ENCODE peak calls at places on chromosome 3, in ten cellular contexts. J is iPS DF 6.9; A is lung; X is uterus; B is sigmoid colon; S is K562; Z is CD8-positive, alpha-beta memory T cell; D is body of pancreas; Y is adrenal gland; O is heart left ventricle. N is an unnamed sample. For H3K4me1, the result is how much of the 10 kb centered on the place peaks cover.

GRCh38 chr3:59451800-59452741 is 402.2 kb upstream of the CFAP20DC start:
- DNase-seq in J (no peak), A (no peak), X (no peak), B (no peak), S (no peak), Z (no peak), D (no peak), Y (no peak), O (no peak), N (no peak)

GRCh38 chr3:63352008-63352279 is 73.8 kb downstream of the SYNPR start:
- DNase-seq in J (no peak), A (no peak), X (no peak), B (no peak), S (no peak), Z (no peak), D (no peak), Y (no peak), O (no peak), N (peak)

GRCh38 chr3:133574260-133574881 is 885 bp downstream of the CDV3 start:
- DNase-seq in J (no peak), A (peak), X (peak), B (peak), S (peak), Z (peak), D (peak), Y (peak), O (peak), N (peak)

GRCh38 chr3:55235416-55235815 is 251.7 kb downstream of the WNT5A start:
- DNase-seq in J (no peak), A (no peak), X (no peak), B (no peak), S (no peak), Z (no peak), D (no peak), Y (no peak), O (no peak), N (no peak)

GRCh38 chr3:65412591-65412990 is 626.1 kb downstream of the MAGI1 start:
- DNase-seq in J (no peak), A (no peak), X (peak), B (peak), S (peak), Z (no peak), D (peak), Y (peak), O (peak), N (peak)

GRCh38 chr3:108698461-108698860 is 58.7 kb downstream of the RETNLB start:
- DNase-seq in J (no peak), A (no peak), X (no peak), B (no peak), S (no peak), Z (no peak), D (no peak), Y (no peak), O (no peak), N (no peak)

GRCh38 chr3:48429416-48430358 is at the start of gene PLXNB1:
- DNase-seq in J (peak), A (peak), X (peak), B (peak), S (peak), Z (peak), D (peak), Y (peak), O (peak), N (peak)

GRCh38 chr3:166554006-166554405 is 716.8 kb upstream of the BCHE start:
- DNase-seq in J (no peak), A (no peak), X (no peak), B (no peak), S (no peak), Z (no peak), D (no peak), Y (no peak), O (no peak), N (no peak)

GRCh38 chr3:64806668-64807067 is 118.9 kb upstream of the ADAMTS9 start:
- DNase-seq in J (no peak), A (no peak), X (no peak), B (no peak), S (no peak), Z (no peak), D (no peak), Y (no peak), O (no peak), N (no peak)

GRCh38 chr3:126753191-126754160 is 49.4 kb downstream of the CHCHD6 start:
- DNase-seq in J (no peak), A (peak), X (no peak), B (no peak), S (no peak), Z (no peak), D (no peak), Y (no peak), O (no peak), N (no peak)
- H3K4me1 ChIP-seq in J (under half), A (under half), X (under half), B (under half), S (under half), Z (under half), D (under half), Y (under half), O (under half), N (under half)

DNA sequence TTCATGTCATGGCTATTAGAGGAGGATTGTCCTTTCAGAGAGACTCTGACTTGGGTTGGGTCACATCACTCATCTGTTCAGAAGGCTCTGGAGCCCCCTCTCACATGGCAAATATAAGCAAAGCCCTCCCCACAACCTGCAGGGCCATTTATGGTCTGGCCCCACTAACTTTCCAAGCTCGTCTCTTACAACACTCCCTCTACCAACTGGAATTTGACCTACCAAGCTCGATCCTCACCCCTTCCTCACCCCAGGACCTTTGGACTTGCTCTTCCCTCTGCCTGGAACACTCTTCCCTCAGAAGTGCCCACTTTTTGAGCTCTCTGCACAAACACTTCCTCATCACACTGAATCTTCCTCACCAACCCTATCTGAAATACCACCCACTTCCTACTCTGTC is 14.2 kb upstream of the PXYLP1 start:
- DNase-seq in J (no peak), A (no peak), X (no peak), B (no peak), S (no peak), Z (no peak), D (no peak), Y (no peak), O (no peak), N (no peak)
- H3K27ac ChIP-seq in J (no peak), A (no peak), X (no peak), B (no peak), S (no peak), Z (no peak), D (no peak), Y (no peak), O (no peak), N (no peak)

GRCh38 chr3:71310595-71311319 is 272.8 kb downstream of the FOXP1 start:
- DNase-seq in J (no peak), A (no peak), X (no peak), B (peak), S (no peak), Z (no peak), D (no peak), Y (no peak), O (peak), N (no peak)
- H3K4me1 ChIP-seq in J (under half), A (under half), X (under half), B (half or more), S (under half), Z (under half), D (under half), Y (under half), O (under half), N (under half)

DNA sequence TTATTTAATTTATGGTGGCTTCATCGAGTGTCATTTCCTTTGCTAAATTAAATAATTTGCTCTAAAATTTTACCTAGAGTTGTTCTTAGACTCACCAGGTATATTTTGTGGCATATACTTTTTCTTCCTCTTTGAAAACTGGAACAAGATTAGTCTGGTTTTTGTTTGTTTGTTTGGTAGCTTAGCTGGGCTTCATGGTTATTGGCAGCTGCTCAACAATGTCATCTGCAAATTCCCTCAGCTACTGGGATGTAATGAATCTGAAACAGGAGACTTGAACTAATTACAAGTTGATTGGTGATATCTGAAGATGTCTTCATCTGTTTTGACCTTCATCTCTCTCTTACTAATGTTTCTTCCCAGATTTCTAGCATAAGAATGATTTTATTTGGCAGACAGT is 270.5 kb upstream of the P2RY1 start:
- DNase-seq in J (no peak), A (no peak), X (no peak), B (no peak), S (no peak), Z (no peak), D (no peak), Y (no peak), O (no peak), N (no peak)
- H3K27ac ChIP-seq in J (no peak), A (no peak), X (no peak), B (no peak), S (no peak), Z (no peak), D (no peak), Y (no peak), O (no peak), N (no peak)

DNA sequence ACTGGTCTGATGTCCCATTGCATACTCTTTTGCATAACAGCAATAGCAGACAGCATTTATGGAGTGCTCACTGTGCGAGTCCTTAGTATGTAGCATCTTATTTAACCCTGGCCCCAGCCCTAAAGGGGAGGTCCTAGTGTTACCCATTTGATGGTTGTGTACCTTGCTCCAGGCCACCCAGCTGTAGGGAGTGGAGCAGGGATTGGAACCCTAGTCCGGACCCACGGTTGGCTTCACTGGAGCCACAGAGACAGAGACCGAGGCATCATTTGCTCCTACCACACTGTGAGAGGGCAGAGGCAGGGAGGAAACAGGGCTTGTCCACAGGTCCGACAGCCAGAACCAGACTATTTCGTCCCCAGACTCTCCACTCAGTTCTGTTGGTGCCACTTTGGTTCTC is 16.0 kb upstream of the TSEN2 start:
- DNase-seq in J (no peak), A (no peak), X (no peak), B (peak), S (no peak), Z (no peak), D (no peak), Y (no peak), O (no peak), N (no peak)
- H3K4me1 ChIP-seq in J (under half), A (under half), X (under half), B (under half), S (under half), Z (under half), D (under half), Y (under half), O (under half), N (under half)

DNA sequence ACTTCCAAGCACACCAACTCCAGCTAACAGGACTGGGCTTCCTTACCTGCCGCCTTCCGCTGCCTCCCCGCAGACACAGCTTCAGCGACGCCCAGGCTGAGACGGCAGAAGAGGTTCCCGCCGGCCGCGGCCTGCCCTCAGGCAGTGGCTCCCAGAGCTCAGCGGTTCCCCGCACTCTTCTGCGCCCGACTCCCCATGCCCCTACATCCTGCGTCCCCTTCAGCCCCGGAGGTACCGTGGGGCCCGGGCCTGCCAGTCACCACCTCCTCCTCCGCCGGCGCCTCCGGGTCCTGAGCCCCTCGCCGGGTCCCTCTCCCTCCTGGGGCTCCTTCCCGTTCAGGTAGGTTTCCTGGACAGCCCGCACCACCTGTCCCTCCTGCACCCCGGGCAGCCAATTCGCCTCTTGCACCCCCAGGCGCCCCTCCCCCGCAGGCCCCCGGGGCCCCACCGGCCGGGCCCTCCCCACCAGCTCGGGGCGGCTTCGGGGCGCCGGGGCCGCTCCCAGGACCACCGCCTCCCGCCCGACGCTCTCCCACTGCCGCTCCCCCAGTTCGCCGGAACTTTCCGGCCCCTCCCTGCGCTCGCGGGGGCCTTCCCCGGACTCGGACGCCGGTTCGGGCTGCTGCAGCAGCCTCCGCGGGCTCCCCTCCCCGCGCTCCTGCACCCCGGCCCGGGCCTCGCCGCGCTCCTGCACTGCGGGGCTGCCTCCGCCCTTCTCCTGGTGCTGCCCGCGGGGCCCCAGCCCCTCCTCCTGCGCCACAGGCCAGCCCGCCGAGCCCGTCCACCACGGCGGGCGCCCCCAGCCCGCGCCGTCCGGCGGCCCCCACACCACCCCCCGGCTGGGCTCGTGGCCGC is at the start of gene TNK2:
- DNase-seq in J (no peak), A (no peak), X (no peak), B (peak), S (peak), Z (peak), D (peak), Y (peak), O (peak), N (peak)
- H3K27ac ChIP-seq in J (no peak), A (peak), X (peak), B (peak), S (peak), Z (peak), D (peak), Y (no peak), O (peak), N (peak)

GRCh38 chr3:113227146-113227545 is 15.8 kb downstream of the BOC start:
- DNase-seq in J (no peak), A (no peak), X (no peak), B (no peak), S (no peak), Z (no peak), D (no peak), Y (no peak), O (no peak), N (no peak)
- H3K4me1 ChIP-seq in J (under half), A (under half), X (under half), B (half or more), S (under half), Z (under half), D (under half), Y (under half), O (under half), N (under half)

DNA sequence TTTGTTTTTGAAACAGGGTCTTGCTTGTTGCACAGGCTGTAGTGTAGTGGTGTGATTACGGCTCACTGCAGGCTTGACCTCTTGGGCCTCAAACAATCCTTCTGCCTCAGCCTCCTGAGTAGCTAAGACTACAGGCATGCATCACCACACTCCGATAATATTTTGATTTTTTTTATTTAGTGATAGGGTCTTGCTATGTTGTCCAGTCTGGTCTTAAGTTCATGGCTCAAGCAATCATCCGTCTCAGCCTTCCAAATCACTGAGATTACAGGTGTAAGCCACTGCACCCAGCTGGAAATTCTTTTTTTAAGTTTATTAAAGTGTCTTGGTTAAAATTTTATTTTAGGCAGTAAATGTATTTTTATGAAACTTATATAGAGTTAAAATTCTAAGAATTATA is 32.2 kb upstream of the RAP2B start:
- DNase-seq in J (no peak), A (no peak), X (no peak), B (no peak), S (no peak), Z (no peak), D (no peak), Y (no peak), O (no peak), N (no peak)
- H3K27ac ChIP-seq in J (no peak), A (no peak), X (no peak), B (no peak), S (no peak), Z (no peak), D (no peak), Y (no peak), O (peak), N (no peak)

GRCh38 chr3:172170841-172171240 is 131.5 kb downstream of the FNDC3B start:
- DNase-seq in J (no peak), A (no peak), X (no peak), B (no peak), S (no peak), Z (no peak), D (no peak), Y (no peak), O (no peak), N (no peak)
- H3K4me1 ChIP-seq in J (under half), A (half or more), X (under half), B (half or more), S (under half), Z (under half), D (under half), Y (half or more), O (under half), N (under half)